ENCODE peak calls at places on chromosome 21, in six cellular contexts. P is NB4, T is stomach, O is body of pancreas, Y is IMR-90, H is prostate gland. J is an unnamed sample.
A peak's percentile ranks its signal among the peaks of the same experiment; 100 is the strongest.

GRCh38 chr21:43210454-43211084 is 41.8 kb downstream of the CRYAA start:
- DNase-seq in P (no peak), H (peak; percentile 3), O (peak; percentile 24), T (no peak), Y (no peak), J (no peak)

GRCh38 chr21:42807938-42808613 is 71.3 kb downstream of the WDR4 start:
- DNase-seq in T (no peak), P (no peak), O (no peak), H (no peak), Y (no peak), J (no peak)

GRCh38 chr21:45607021-45607921 is 36.3 kb upstream of the PCBP3 start:
- DNase-seq in Y (peak; percentile 24), P (no peak), O (no peak), T (no peak), H (no peak), J (no peak)

GRCh38 chr21:33973268-33973667 is 57.7 kb upstream of the ATP5PO start:
- DNase-seq in H (no peak), Y (no peak), T (no peak), O (no peak), P (no peak), J (no peak)

GRCh38 chr21:38661296-38662223 is 144.2 kb upstream of the ETS2 start:
- DNase-seq in O (no peak), T (no peak), Y (peak; percentile 62), H (peak; percentile 10), P (peak; percentile 66), J (peak; percentile 6)

GRCh38 chr21:43899307-43900077 is 34.5 kb downstream of the AGPAT3 start:
- DNase-seq in P (no peak), Y (no peak), T (no peak), H (no peak), O (no peak), J (no peak)

GRCh38 chr21:18349468-18349867 is 54.1 kb downstream of the TMPRSS15 start:
- DNase-seq in Y (no peak), T (no peak), O (no peak), H (no peak), P (no peak), J (no peak)

GRCh38 chr21:43283136-43283924 is 114.5 kb downstream of the CRYAA start:
- DNase-seq in P (no peak), H (no peak), Y (no peak), O (no peak), T (no peak), J (no peak)

GRCh38 chr21:34603002-34603709 is 11.8 kb downstream of the RCAN1 start:
- DNase-seq in P (peak; percentile 77), H (peak; percentile 69), T (peak; percentile 89), O (peak; percentile 87), Y (peak; percentile 70), J (peak; percentile 62)

DNA sequence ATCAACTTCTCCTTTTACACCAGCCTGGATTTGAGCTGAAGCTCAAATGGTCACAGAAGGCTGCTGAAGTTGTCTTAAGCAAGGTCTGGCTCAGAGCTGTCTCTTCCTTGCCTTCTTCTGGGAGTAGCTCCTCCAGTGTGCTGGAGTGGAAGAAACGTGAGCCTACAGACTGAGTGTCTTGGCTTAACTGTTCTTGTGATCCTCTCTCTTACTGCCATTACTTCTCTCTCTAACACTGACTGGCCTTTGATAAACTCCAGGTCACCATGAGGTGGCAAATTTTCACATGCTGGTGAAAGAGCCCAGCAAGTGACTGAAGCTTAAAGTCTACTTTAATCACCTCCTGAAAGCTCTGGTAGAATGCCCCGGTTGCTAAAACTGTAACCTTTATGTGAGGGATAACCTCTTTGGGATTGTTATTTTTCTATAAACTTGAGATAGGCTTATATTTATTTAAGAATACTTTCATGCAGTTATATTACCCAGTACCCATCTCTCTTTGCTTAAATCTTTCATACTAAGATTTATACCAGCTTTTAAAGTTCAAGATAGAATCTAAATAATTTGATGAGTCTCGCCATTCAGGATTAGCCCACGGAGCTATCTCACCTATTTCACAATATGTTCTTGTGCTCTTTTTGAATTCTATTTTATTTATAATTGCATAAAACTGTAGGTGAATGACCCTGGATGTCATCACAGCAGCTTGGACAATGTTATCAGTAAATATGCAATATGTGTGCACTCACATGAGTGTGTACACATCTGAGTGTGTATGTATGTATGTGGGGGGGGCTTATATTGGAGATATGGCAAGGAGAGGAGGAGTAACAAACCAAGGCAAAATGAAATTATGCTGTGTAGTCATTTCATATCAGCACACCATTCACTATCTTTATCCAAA is 924.0 kb downstream of the LTN1 start:
- DNase-seq in H (no peak), O (no peak), Y (no peak), P (no peak), T (no peak), J (no peak)
- TF ChIP-seq POLR2A in H (no peak), O (no peak), Y (no peak), P (no peak), T (no peak), J (no peak)

DNA sequence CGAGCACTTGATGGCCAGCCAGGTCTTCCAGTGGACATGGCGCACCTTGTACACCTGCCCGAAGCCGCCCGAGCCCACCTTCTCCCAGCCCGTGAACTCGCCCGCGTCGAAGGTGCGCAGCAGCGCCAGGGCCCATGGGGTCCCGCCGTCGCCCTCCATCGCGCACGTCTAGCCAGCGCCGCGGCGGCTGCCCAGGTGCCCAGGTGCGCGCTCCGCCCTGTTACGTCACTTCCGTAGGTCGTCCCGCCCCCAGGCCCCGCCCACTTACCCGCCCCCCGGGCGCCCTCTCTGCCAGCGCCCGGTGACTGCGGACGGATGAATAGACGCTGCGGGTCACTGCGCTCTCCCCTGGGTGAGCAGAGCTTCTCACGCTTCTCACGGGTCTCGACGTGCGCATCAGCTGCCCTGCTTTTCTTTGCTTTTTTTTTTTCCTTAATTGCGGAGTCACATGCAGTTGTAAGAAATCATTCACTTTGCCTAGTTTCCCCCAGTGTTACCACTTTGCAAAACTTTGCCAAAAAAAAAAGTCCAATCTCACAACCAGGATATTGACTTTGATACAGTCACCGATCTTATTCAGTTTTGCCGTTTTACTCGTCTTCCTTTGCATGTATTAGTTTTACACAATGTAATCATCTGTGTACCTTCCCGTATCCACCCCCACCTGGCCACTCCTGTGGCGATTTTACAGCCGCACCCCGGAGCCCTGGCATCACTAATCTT is at the start of gene RIPK4:
- DNase-seq in H (peak; percentile 90), O (peak; percentile 95), T (peak; percentile 92), Y (peak; percentile 23), P (no peak), J (peak; percentile 33)
- TF ChIP-seq POLR2A in H (peak; percentile 97), O (peak; percentile 98), T (no peak), Y (no peak), P (no peak), J (no peak)

GRCh38 chr21:26844258-26845065 is 747 bp downstream of the ADAMTS1 start:
- DNase-seq in O (peak; percentile 45), T (no peak), Y (peak; percentile 22), H (peak; percentile 26), P (no peak), J (no peak)
- TF ChIP-seq POLR2A in O (no peak), T (no peak), Y (no peak), H (no peak), P (no peak), J (no peak)

GRCh38 chr21:37366488-37367300 is at the start of gene DYRK1A:
- DNase-seq in P (peak; percentile 99), T (peak; percentile 97), O (peak; percentile 99), H (peak; percentile 98), Y (peak; percentile 99), J (peak; percentile 100)

GRCh38 chr21:37364722-37365121 is 1.9 kb upstream of the DYRK1A start:
- DNase-seq in Y (no peak), H (no peak), T (no peak), O (no peak), P (peak; percentile 71), J (peak; percentile 57)

GRCh38 chr21:37363936-37364335 is 2.6 kb upstream of the DYRK1A start:
- DNase-seq in H (no peak), T (no peak), Y (no peak), O (no peak), P (no peak), J (no peak)

GRCh38 chr21:37367301-37367757 is 756 bp downstream of the DYRK1A start:
- DNase-seq in O (peak; percentile 33), Y (no peak), H (no peak), T (peak; percentile 27), P (no peak), J (no peak)

GRCh38 chr21:37365657-37366487 is 701 bp upstream of the DYRK1A start:
- DNase-seq in H (peak; percentile 54), Y (peak; percentile 45), P (peak; percentile 68), O (peak; percentile 79), T (peak; percentile 77), J (peak; percentile 81)
- TF ChIP-seq POLR2A in H (peak; percentile 74), Y (peak; percentile 77), P (peak; percentile 21), O (peak; percentile 83), T (no peak), J (peak; percentile 83)